ENCODE peak calls at places on chromosomes 1 and 21, in six cellular contexts. B is stromal cell of bone marrow; S is effector memory CD4-positive, alpha-beta T cell; H is SHP77; C is stimulated activated CD4-positive, alpha-beta T cell treated with anti-CD3 and anti-CD28 coated beads, TNF-alpha, amount 100 ng/mL, for 1 hour; F is mesothelial cell of epicardium. K is an unnamed sample.

GRCh38 chr21:45114072-45114471 is 39.7 kb downstream of the ADARB1 start:
- DNase-seq in B (no peak), S (no peak), H (no peak), C (no peak), F (no peak), K (no peak)

GRCh38 chr1:219954052-219954451 is 25.7 kb upstream of the SLC30A10 start:
- DNase-seq in B (no peak), S (no peak), H (no peak), C (no peak), F (no peak), K (no peak)

GRCh38 chr1:237877628-237878027 is 13.1 kb downstream of the ZP4 start:
- DNase-seq in B (no peak), S (no peak), H (no peak), C (no peak), F (no peak), K (no peak)

GRCh38 chr1:247443641-247444040 is 14.3 kb downstream of the OR2B11 start:
- DNase-seq in B (no peak), S (no peak), H (no peak), C (no peak), F (no peak), K (no peak)

GRCh38 chr1:184854456-184855180 is 100.0 kb upstream of the EDEM3 start:
- DNase-seq in B (peak; percentile 32), S (no peak), H (no peak), C (no peak), F (no peak), K (no peak)

GRCh38 chr1:111475706-111476105 is 1.9 kb downstream of the C1orf162 start:
- DNase-seq in B (no peak), S (no peak), H (no peak), C (no peak), F (no peak), K (no peak)

GRCh38 chr21:34702341-34702807 is 33.6 kb downstream of the CLIC6 start:
- DNase-seq in B (peak; percentile 68), S (no peak), H (no peak), C (no peak), F (no peak), K (no peak)

GRCh38 chr1:25642710-25643109 is 26.1 kb downstream of the MAN1C1 start:
- DNase-seq in B (peak; percentile 57), S (peak; percentile 59), H (no peak), C (no peak), F (peak; percentile 20), K (no peak)

GRCh38 chr1:234983554-234983911 is 145.1 kb downstream of the TOMM20 start:
- DNase-seq in B (no peak), S (no peak), H (no peak), C (no peak), F (no peak), K (no peak)

GRCh38 chr1:237670296-237670695 is 220.4 kb downstream of the ZP4 start:
- DNase-seq in B (no peak), S (no peak), H (no peak), C (no peak), F (no peak), K (no peak)

GRCh38 chr21:43345746-43346409 is 81.1 kb downstream of the SIK1 start:
- DNase-seq in B (peak; percentile 45), S (no peak), H (no peak), C (no peak), F (no peak), K (no peak)